ENCODE peak calls at places on chromosome 3, in ten cellular contexts. One of them, this sample, is unnamed.

GRCh38 chr3:16801698-16802097 is 83.1 kb upstream of the PLCL2 start:
- DNase-seq in Panc1: no peak
- DNase-seq in GM12891: no peak
- DNase-seq in GM23338: no peak
- DNase-seq in HL-60: no peak
- DNase-seq in SK-N-SH: peak; percentile 13
- DNase-seq in HCT116: no peak
- DNase-seq in HepG2: no peak
- DNase-seq in transverse colon: no peak
- DNase-seq in spleen: no peak
- DNase-seq in this sample: no peak

GRCh38 chr3:111895079-111895478 is 36.0 kb downstream of the PHLDB2 start:
- DNase-seq in Panc1: peak; percentile 30
- DNase-seq in GM12891: no peak
- DNase-seq in GM23338: peak; percentile 59
- DNase-seq in HL-60: no peak
- DNase-seq in SK-N-SH: peak; percentile 21
- DNase-seq in HCT116: peak; percentile 75
- DNase-seq in HepG2: peak; percentile 16
- DNase-seq in transverse colon: no peak
- DNase-seq in spleen: no peak
- DNase-seq in this sample: no peak

GRCh38 chr3:111246967-111247760 is 175.5 kb downstream of the NECTIN3 start:
- DNase-seq in Panc1: no peak
- DNase-seq in GM12891: no peak
- DNase-seq in GM23338: no peak
- DNase-seq in HL-60: no peak
- DNase-seq in SK-N-SH: no peak
- DNase-seq in HCT116: no peak
- DNase-seq in HepG2: peak; percentile 24
- DNase-seq in transverse colon: no peak
- DNase-seq in spleen: no peak
- DNase-seq in this sample: no peak

GRCh38 chr3:164673738-164674137 is 404.6 kb downstream of the SI start:
- DNase-seq in Panc1: no peak
- DNase-seq in GM12891: no peak
- DNase-seq in GM23338: peak; percentile 8
- DNase-seq in HL-60: no peak
- DNase-seq in SK-N-SH: no peak
- DNase-seq in HCT116: no peak
- DNase-seq in HepG2: peak; percentile 4
- DNase-seq in transverse colon: no peak
- DNase-seq in spleen: no peak
- DNase-seq in this sample: no peak

GRCh38 chr3:10370429-10370828 is 49.5 kb upstream of the SEC13 start:
- DNase-seq in Panc1: no peak
- DNase-seq in GM12891: no peak
- DNase-seq in GM23338: no peak
- DNase-seq in HL-60: peak; percentile 91
- DNase-seq in SK-N-SH: peak; percentile 46
- DNase-seq in HCT116: no peak
- DNase-seq in HepG2: no peak
- DNase-seq in transverse colon: no peak
- DNase-seq in spleen: no peak
- DNase-seq in this sample: no peak

GRCh38 chr3:194468086-194468485 is 18.7 kb downstream of the ATP13A3 start:
- DNase-seq in Panc1: no peak
- DNase-seq in GM12891: no peak
- DNase-seq in GM23338: no peak
- DNase-seq in HL-60: no peak
- DNase-seq in SK-N-SH: no peak
- DNase-seq in HCT116: no peak
- DNase-seq in HepG2: no peak
- DNase-seq in transverse colon: no peak
- DNase-seq in spleen: no peak
- DNase-seq in this sample: no peak

GRCh38 chr3:133831966-133832801 is 26.6 kb downstream of the SRPRB start:
- DNase-seq in Panc1: no peak
- DNase-seq in GM12891: peak; percentile 47
- DNase-seq in GM23338: peak; percentile 25
- DNase-seq in HL-60: no peak
- DNase-seq in SK-N-SH: no peak
- DNase-seq in HCT116: no peak
- DNase-seq in HepG2: no peak
- DNase-seq in transverse colon: no peak
- DNase-seq in spleen: no peak
- DNase-seq in this sample: no peak

GRCh38 chr3:78918361-78919020 is 849.3 kb downstream of the ROBO1 start:
- DNase-seq in Panc1: no peak
- DNase-seq in GM12891: no peak
- DNase-seq in GM23338: no peak
- DNase-seq in HL-60: no peak
- DNase-seq in SK-N-SH: no peak
- DNase-seq in HCT116: no peak
- DNase-seq in HepG2: no peak
- DNase-seq in transverse colon: no peak
- DNase-seq in spleen: no peak
- DNase-seq in this sample: no peak

GRCh38 chr3:12893247-12893646 is 51.9 kb upstream of the RPL32 start:
- DNase-seq in Panc1: no peak
- DNase-seq in GM12891: no peak
- DNase-seq in GM23338: no peak
- DNase-seq in HL-60: no peak
- DNase-seq in SK-N-SH: no peak
- DNase-seq in HCT116: no peak
- DNase-seq in HepG2: no peak
- DNase-seq in transverse colon: no peak
- DNase-seq in spleen: no peak
- DNase-seq in this sample: no peak

DNA sequence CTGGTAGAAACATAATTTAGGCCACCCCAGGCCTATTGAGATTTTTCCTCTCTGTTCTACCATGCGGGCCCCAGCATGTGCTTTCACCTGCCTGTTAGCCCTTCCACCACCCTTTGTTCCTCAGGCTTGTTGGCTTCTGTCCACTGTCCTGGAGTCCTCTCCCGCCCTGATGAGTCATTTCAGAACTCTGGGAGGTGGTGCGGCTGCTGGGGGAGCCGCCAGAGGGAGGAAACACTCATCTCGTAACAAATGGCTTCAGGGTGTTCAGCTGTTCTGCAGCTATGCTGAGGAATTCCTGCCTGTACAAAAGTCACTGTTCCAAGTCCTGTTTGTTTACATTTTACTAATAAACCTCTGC is 36.3 kb downstream of the LRTM1 start:
- DNase-seq in Panc1: peak; percentile 32
- DNase-seq in GM12891: no peak
- DNase-seq in GM23338: no peak
- DNase-seq in HL-60: no peak
- DNase-seq in SK-N-SH: peak; percentile 39
- DNase-seq in HCT116: no peak
- DNase-seq in HepG2: peak; percentile 42
- DNase-seq in transverse colon: peak; percentile 81
- DNase-seq in spleen: peak; percentile 74
- DNase-seq in this sample: peak; percentile 58
- TF ChIP-seq POLR2AphosphoS5 in Panc1: peak; percentile 73
- TF ChIP-seq POLR2AphosphoS5 in GM12891: no peak
- TF ChIP-seq POLR2AphosphoS5 in GM23338: no peak
- TF ChIP-seq POLR2AphosphoS5 in HL-60: no peak
- TF ChIP-seq POLR2AphosphoS5 in SK-N-SH: peak; percentile 68
- TF ChIP-seq POLR2AphosphoS5 in HCT116: no peak
- TF ChIP-seq POLR2AphosphoS5 in HepG2: no peak
- TF ChIP-seq POLR2AphosphoS5 in transverse colon: peak; percentile 37
- TF ChIP-seq POLR2AphosphoS5 in spleen: peak; percentile 61
- TF ChIP-seq POLR2AphosphoS5 in this sample: peak; percentile 57

GRCh38 chr3:141858312-141858711 is 18.1 kb upstream of the ATP1B3 start:
- DNase-seq in Panc1: no peak
- DNase-seq in GM12891: no peak
- DNase-seq in GM23338: no peak
- DNase-seq in HL-60: no peak
- DNase-seq in SK-N-SH: no peak
- DNase-seq in HCT116: no peak
- DNase-seq in HepG2: no peak
- DNase-seq in transverse colon: no peak
- DNase-seq in spleen: no peak
- DNase-seq in this sample: no peak
- TF ChIP-seq POLR2AphosphoS5 in Panc1: no peak
- TF ChIP-seq POLR2AphosphoS5 in GM12891: no peak
- TF ChIP-seq POLR2AphosphoS5 in GM23338: no peak
- TF ChIP-seq POLR2AphosphoS5 in HL-60: no peak
- TF ChIP-seq POLR2AphosphoS5 in SK-N-SH: no peak
- TF ChIP-seq POLR2AphosphoS5 in HCT116: no peak
- TF ChIP-seq POLR2AphosphoS5 in HepG2: no peak
- TF ChIP-seq POLR2AphosphoS5 in transverse colon: no peak
- TF ChIP-seq POLR2AphosphoS5 in spleen: no peak
- TF ChIP-seq POLR2AphosphoS5 in this sample: no peak

GRCh38 chr3:146280859-146281258 is 30.0 kb upstream of the PLSCR4 start:
- DNase-seq in Panc1: no peak
- DNase-seq in GM12891: no peak
- DNase-seq in GM23338: no peak
- DNase-seq in HL-60: no peak
- DNase-seq in SK-N-SH: no peak
- DNase-seq in HCT116: no peak
- DNase-seq in HepG2: no peak
- DNase-seq in transverse colon: no peak
- DNase-seq in spleen: no peak
- DNase-seq in this sample: no peak

GRCh38 chr3:146273721-146274407 is 23.0 kb upstream of the PLSCR4 start:
- DNase-seq in Panc1: no peak
- DNase-seq in GM12891: no peak
- DNase-seq in GM23338: no peak
- DNase-seq in HL-60: no peak
- DNase-seq in SK-N-SH: no peak
- DNase-seq in HCT116: no peak
- DNase-seq in HepG2: no peak
- DNase-seq in transverse colon: no peak
- DNase-seq in spleen: no peak
- DNase-seq in this sample: no peak

GRCh38 chr3:146274833-146275232 is 23.9 kb upstream of the PLSCR4 start:
- DNase-seq in Panc1: no peak
- DNase-seq in GM12891: no peak
- DNase-seq in GM23338: no peak
- DNase-seq in HL-60: no peak
- DNase-seq in SK-N-SH: no peak
- DNase-seq in HCT116: no peak
- DNase-seq in HepG2: no peak
- DNase-seq in transverse colon: no peak
- DNase-seq in spleen: no peak
- DNase-seq in this sample: no peak

GRCh38 chr3:146275476-146275875 is 24.6 kb upstream of the PLSCR4 start:
- DNase-seq in Panc1: no peak
- DNase-seq in GM12891: no peak
- DNase-seq in GM23338: no peak
- DNase-seq in HL-60: no peak
- DNase-seq in SK-N-SH: no peak
- DNase-seq in HCT116: no peak
- DNase-seq in HepG2: no peak
- DNase-seq in transverse colon: no peak
- DNase-seq in spleen: no peak
- DNase-seq in this sample: no peak

DNA sequence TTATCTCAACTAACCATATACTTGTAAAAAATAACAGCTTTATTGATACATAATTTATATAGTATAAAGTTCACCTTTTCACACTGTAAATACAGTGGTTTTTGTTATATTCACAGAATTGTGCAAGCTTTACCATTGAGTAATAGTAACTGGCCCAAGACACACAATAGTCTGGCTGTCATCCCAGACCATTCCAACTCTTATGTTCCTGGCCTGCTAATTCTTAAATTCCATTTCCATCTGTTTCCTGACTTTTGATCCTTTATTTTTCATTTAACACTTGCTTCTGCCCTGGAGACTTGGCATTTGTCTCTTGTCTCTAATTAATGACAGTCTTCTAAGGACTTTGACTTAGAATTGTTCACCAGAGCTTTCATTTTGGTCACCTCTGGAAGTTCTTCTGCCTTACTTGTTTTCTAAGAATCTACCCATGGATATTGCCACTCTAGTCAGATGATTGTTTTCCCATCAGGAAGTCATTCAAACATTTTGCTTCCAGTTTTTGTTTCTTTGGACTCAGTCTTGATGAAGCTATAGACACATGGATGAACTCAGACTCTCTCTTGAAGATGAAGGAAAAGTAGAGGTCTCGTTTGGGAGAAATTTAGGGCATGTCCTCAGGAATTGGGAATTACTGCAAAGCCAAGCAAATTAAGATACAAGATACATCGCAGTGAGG is 27.2 kb upstream of the PLSCR4 start:
- DNase-seq in Panc1: no peak
- DNase-seq in GM12891: no peak
- DNase-seq in GM23338: no peak
- DNase-seq in HL-60: no peak
- DNase-seq in SK-N-SH: no peak
- DNase-seq in HCT116: no peak
- DNase-seq in HepG2: peak; percentile 4
- DNase-seq in transverse colon: no peak
- DNase-seq in spleen: no peak
- DNase-seq in this sample: no peak
- TF ChIP-seq POLR2AphosphoS5 in Panc1: no peak
- TF ChIP-seq POLR2AphosphoS5 in GM12891: no peak
- TF ChIP-seq POLR2AphosphoS5 in GM23338: no peak
- TF ChIP-seq POLR2AphosphoS5 in HL-60: no peak
- TF ChIP-seq POLR2AphosphoS5 in SK-N-SH: no peak
- TF ChIP-seq POLR2AphosphoS5 in HCT116: no peak
- TF ChIP-seq POLR2AphosphoS5 in HepG2: no peak
- TF ChIP-seq POLR2AphosphoS5 in transverse colon: peak; percentile 16
- TF ChIP-seq POLR2AphosphoS5 in spleen: no peak
- TF ChIP-seq POLR2AphosphoS5 in this sample: no peak

GRCh38 chr3:174524203-174524602 is 334.9 kb upstream of the NAALADL2 start:
- DNase-seq in Panc1: no peak
- DNase-seq in GM12891: no peak
- DNase-seq in GM23338: no peak
- DNase-seq in HL-60: no peak
- DNase-seq in SK-N-SH: no peak
- DNase-seq in HCT116: no peak
- DNase-seq in HepG2: no peak
- DNase-seq in transverse colon: no peak
- DNase-seq in spleen: no peak
- DNase-seq in this sample: no peak
- TF ChIP-seq POLR2AphosphoS5 in Panc1: no peak
- TF ChIP-seq POLR2AphosphoS5 in GM12891: no peak
- TF ChIP-seq POLR2AphosphoS5 in GM23338: no peak
- TF ChIP-seq POLR2AphosphoS5 in HL-60: no peak
- TF ChIP-seq POLR2AphosphoS5 in SK-N-SH: no peak
- TF ChIP-seq POLR2AphosphoS5 in HCT116: no peak
- TF ChIP-seq POLR2AphosphoS5 in HepG2: no peak
- TF ChIP-seq POLR2AphosphoS5 in transverse colon: no peak
- TF ChIP-seq POLR2AphosphoS5 in spleen: no peak
- TF ChIP-seq POLR2AphosphoS5 in this sample: no peak

DNA sequence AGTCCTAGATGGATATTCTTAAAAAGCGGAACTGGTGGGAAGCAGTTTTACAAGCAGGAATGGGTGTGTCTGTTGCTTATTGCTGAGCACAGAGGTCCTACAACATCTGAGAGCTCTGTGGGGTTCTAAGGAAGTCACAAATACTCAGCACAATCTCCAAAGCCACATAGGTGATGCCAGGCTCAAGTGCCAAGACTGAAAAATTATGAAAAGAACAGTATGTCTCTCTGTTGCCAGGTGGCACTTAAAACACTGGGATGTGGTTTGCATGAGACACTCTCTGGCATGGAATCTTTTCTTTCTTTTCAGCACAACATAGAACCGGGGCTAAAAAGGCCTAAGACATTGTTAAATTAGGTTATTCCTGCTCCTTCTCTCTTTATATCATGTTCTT is 127.3 kb upstream of the PRICKLE2 start:
- DNase-seq in Panc1: no peak
- DNase-seq in GM12891: no peak
- DNase-seq in GM23338: no peak
- DNase-seq in HL-60: no peak
- DNase-seq in SK-N-SH: no peak
- DNase-seq in HCT116: no peak
- DNase-seq in HepG2: no peak
- DNase-seq in transverse colon: no peak
- DNase-seq in spleen: no peak
- DNase-seq in this sample: peak; percentile 74
- TF ChIP-seq POLR2AphosphoS5 in Panc1: no peak
- TF ChIP-seq POLR2AphosphoS5 in GM12891: no peak
- TF ChIP-seq POLR2AphosphoS5 in GM23338: no peak
- TF ChIP-seq POLR2AphosphoS5 in HL-60: no peak
- TF ChIP-seq POLR2AphosphoS5 in SK-N-SH: no peak
- TF ChIP-seq POLR2AphosphoS5 in HCT116: no peak
- TF ChIP-seq POLR2AphosphoS5 in HepG2: no peak
- TF ChIP-seq POLR2AphosphoS5 in transverse colon: no peak
- TF ChIP-seq POLR2AphosphoS5 in spleen: no peak
- TF ChIP-seq POLR2AphosphoS5 in this sample: peak; percentile 36